ENCODE peak calls at places on chromosome 13, in four cellular contexts. R, A, W and V are unnamed samples.

GRCh38 chr13:25179810-25180437 is 7.8 kb upstream of the AMER2 start:
- DNase-seq in R (no peak), A (no peak), W (no peak), V (no peak)

GRCh38 chr13:108155185-108156106 is 59.9 kb downstream of the LIG4 start:
- DNase-seq in R (peak), A (no peak), W (peak), V (no peak)

GRCh38 chr13:20993661-20994440 is 67.5 kb downstream of the LATS2 start:
- DNase-seq in R (no peak), A (no peak), W (peak), V (no peak)

GRCh38 chr13:110138009-110138699 is 168.8 kb downstream of the COL4A1 start:
- DNase-seq in R (no peak), A (no peak), W (no peak), V (no peak)

GRCh38 chr13:39321578-39321977 is 281.4 kb downstream of the LHFPL6 start:
- DNase-seq in R (no peak), A (no peak), W (no peak), V (no peak)

GRCh38 chr13:43005460-43006236 is 13.6 kb upstream of the EPSTI1 start:
- DNase-seq in R (no peak), A (no peak), W (no peak), V (no peak)

GRCh38 chr13:20231839-20232555 is at the start of gene GJB6:
- DNase-seq in R (peak), A (no peak), W (no peak), V (no peak)

GRCh38 chr13:112904436-112904960 is 64.5 kb upstream of the MCF2L start:
- DNase-seq in R (no peak), A (peak), W (no peak), V (no peak)

GRCh38 chr13:70568571-70568970 is 460.3 kb upstream of the KLHL1 start:
- DNase-seq in R (no peak), A (no peak), W (no peak), V (no peak)

GRCh38 chr13:47945738-47946137 is 55.3 kb downstream of the SUCLA2 start:
- DNase-seq in R (no peak), A (no peak), W (no peak), V (peak)

GRCh38 chr13:23445794-23446193 is 12.3 kb upstream of the SACS start:
- DNase-seq in R (no peak), A (no peak), W (no peak), V (no peak)

GRCh38 chr13:37657134-37657533 is 58.6 kb upstream of the POSTN start:
- DNase-seq in R (no peak), A (no peak), W (no peak), V (no peak)

GRCh38 chr13:101265934-101266333 is 150.4 kb downstream of the NALCN start:
- DNase-seq in R (no peak), A (no peak), W (no peak), V (no peak)

GRCh38 chr13:112702983-112703379 is 13.1 kb downstream of the ATP11A start:
- DNase-seq in R (no peak), A (no peak), W (no peak), V (no peak)

GRCh38 chr13:61734683-61735082 is 319.0 kb upstream of the PCDH20 start:
- DNase-seq in R (no peak), A (no peak), W (no peak), V (no peak)

GRCh38 chr13:110294146-110294545 is 12.8 kb downstream of the COL4A1 start:
- DNase-seq in R (no peak), A (no peak), W (no peak), V (no peak)

GRCh38 chr13:87235621-87236020 is 435.6 kb upstream of the SLITRK5 start:
- DNase-seq in R (no peak), A (no peak), W (no peak), V (no peak)

GRCh38 chr13:87234981-87235380 is 436.2 kb upstream of the SLITRK5 start:
- DNase-seq in R (no peak), A (no peak), W (no peak), V (no peak)
- H3K4me3 ChIP-seq in R (no peak), A (no peak), W (no peak), V (no peak)

DNA sequence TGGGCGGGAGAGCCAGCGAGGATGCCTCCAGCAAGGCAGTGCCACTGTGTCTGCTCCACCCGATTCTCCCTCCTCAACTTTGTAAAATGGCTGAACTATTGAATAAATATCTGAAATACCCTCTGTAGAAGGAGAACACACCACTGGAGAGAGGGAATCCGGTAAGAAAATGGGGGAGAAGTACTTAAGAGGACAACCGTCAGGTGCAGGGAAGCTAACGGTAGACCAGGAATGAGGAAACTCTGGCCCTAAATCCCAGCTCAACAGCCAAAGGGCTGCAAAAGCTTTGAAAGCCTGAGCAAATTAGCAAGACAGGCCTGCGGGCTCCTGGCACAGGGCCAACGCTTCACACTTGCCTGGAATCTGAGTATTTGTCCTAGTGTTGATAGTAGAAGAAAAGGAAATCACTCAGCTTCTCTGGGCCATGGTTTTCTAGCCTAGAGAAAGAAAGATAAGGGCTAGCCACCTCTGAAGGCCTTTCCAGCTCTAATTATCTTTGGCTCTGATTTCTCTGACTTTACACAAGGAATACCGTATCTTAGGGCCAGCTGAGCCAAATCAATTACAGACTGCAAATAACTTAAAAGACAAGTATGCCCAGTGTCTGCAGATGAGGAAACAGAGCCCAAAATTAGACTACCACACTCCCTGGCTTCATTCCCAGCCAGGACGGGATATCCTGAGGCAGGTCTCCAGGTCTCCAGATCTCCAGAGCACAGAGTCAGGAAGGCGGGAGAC is 69.7 kb downstream of the STK24 start:
- DNase-seq in R (peak), A (peak), W (no peak), V (no peak)
- H3K4me3 ChIP-seq in R (no peak), A (peak), W (no peak), V (no peak)

DNA sequence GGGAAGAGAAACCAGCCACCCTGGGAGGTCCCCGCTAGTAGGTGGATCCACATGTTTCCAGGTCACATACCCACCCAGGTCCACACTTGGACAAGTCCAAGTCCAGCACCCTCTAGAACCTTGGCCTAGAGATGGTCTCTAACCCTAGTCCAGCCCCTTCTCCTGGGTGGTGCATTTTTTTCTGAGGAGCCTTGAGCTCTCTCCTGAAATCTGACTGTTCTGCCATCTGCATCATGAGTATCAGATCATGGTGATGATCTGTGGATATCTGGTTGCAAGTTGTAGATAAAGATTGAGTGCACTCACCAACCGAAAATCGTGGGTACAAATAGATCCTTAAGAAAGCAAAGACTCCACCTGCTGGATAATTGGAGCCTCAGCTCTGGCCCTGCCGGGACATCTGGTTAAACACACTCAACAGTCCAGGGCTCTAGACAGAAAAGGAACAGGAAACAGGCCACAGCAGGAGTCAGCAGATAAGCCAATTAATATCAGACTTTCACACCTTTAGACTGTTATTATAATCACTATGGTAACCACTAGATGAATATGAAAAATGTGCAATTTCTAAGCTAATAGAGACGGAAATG is 41.1 kb downstream of the GPR12 start:
- DNase-seq in R (no peak), A (no peak), W (peak), V (no peak)
- H3K4me3 ChIP-seq in R (no peak), A (no peak), W (no peak), V (no peak)

GRCh38 chr13:114203536-114203935 is 24.5 kb downstream of the CFAP97D2 start:
- DNase-seq in R (no peak), A (no peak), W (no peak), V (no peak)
- H3K4me3 ChIP-seq in R (no peak), A (no peak), W (no peak), V (no peak)

GRCh38 chr13:97140611-97141010 is 81.5 kb upstream of the MBNL2 start:
- DNase-seq in R (no peak), A (no peak), W (no peak), V (no peak)
- H3K4me3 ChIP-seq in R (no peak), A (no peak), W (no peak), V (no peak)